ENCODE peak calls at places on chromosomes 13 and 19, in eight cellular contexts. One of them, this sample, is unnamed.

GRCh38 chr19:11268783-11269267 is 6.5 kb upstream of the DOCK6 start:
- DNase-seq in psoas muscle: peak; percentile 61
- DNase-seq in H9: no peak
- DNase-seq in effector memory CD4-positive, alpha-beta T cell: no peak
- DNase-seq in uterus: peak; percentile 85
- DNase-seq in hepatocyte: no peak
- DNase-seq in neural progenitor cell: no peak
- DNase-seq in stomach: peak; percentile 53
- DNase-seq in this sample: no peak

GRCh38 chr19:7783991-7784421 is 21.0 kb downstream of the CLEC4M start:
- DNase-seq in psoas muscle: no peak
- DNase-seq in stomach: no peak
- DNase-seq in effector memory CD4-positive, alpha-beta T cell: no peak
- DNase-seq in neural progenitor cell: no peak
- DNase-seq in hepatocyte: peak; percentile 58
- DNase-seq in uterus: no peak
- DNase-seq in H9: peak; percentile 42
- DNase-seq in this sample: no peak

GRCh38 chr13:98386632-98387031 is 190.3 kb downstream of the STK24 start:
- DNase-seq in effector memory CD4-positive, alpha-beta T cell: no peak
- DNase-seq in hepatocyte: peak; percentile 45
- DNase-seq in H9: no peak
- DNase-seq in stomach: no peak
- DNase-seq in neural progenitor cell: no peak
- DNase-seq in uterus: no peak
- DNase-seq in psoas muscle: no peak
- DNase-seq in this sample: no peak

GRCh38 chr13:110496281-110496680 is 65.2 kb downstream of the RAB20 start:
- DNase-seq in hepatocyte: no peak
- DNase-seq in effector memory CD4-positive, alpha-beta T cell: no peak
- DNase-seq in neural progenitor cell: no peak
- DNase-seq in psoas muscle: no peak
- DNase-seq in uterus: no peak
- DNase-seq in stomach: no peak
- DNase-seq in H9: no peak
- DNase-seq in this sample: no peak

GRCh38 chr13:28396053-28396452 is 98.9 kb downstream of the FLT1 start:
- DNase-seq in stomach: no peak
- DNase-seq in hepatocyte: no peak
- DNase-seq in neural progenitor cell: no peak
- DNase-seq in effector memory CD4-positive, alpha-beta T cell: no peak
- DNase-seq in H9: no peak
- DNase-seq in psoas muscle: no peak
- DNase-seq in uterus: no peak
- DNase-seq in this sample: no peak

GRCh38 chr19:48341006-48341405 is 15.7 kb downstream of the EMP3 start:
- DNase-seq in H9: no peak
- DNase-seq in neural progenitor cell: no peak
- DNase-seq in psoas muscle: peak; percentile 79
- DNase-seq in effector memory CD4-positive, alpha-beta T cell: no peak
- DNase-seq in uterus: no peak
- DNase-seq in hepatocyte: no peak
- DNase-seq in stomach: no peak
- DNase-seq in this sample: no peak

GRCh38 chr19:46611791-46612190 is 10.7 kb downstream of the CALM3 start:
- DNase-seq in effector memory CD4-positive, alpha-beta T cell: no peak
- DNase-seq in uterus: peak; percentile 8
- DNase-seq in stomach: no peak
- DNase-seq in neural progenitor cell: no peak
- DNase-seq in hepatocyte: no peak
- DNase-seq in H9: no peak
- DNase-seq in psoas muscle: no peak
- DNase-seq in this sample: no peak

GRCh38 chr19:17148130-17148529 is 67.0 kb upstream of the USE1 start:
- DNase-seq in stomach: no peak
- DNase-seq in effector memory CD4-positive, alpha-beta T cell: no peak
- DNase-seq in neural progenitor cell: no peak
- DNase-seq in H9: no peak
- DNase-seq in psoas muscle: no peak
- DNase-seq in uterus: no peak
- DNase-seq in hepatocyte: no peak
- DNase-seq in this sample: no peak

GRCh38 chr13:87005511-87005910 is 665.7 kb upstream of the SLITRK5 start:
- DNase-seq in neural progenitor cell: no peak
- DNase-seq in stomach: no peak
- DNase-seq in H9: no peak
- DNase-seq in uterus: no peak
- DNase-seq in effector memory CD4-positive, alpha-beta T cell: no peak
- DNase-seq in hepatocyte: no peak
- DNase-seq in psoas muscle: no peak
- DNase-seq in this sample: no peak

GRCh38 chr19:1295169-1296012 is 9.7 kb downstream of the EFNA2 start:
- DNase-seq in hepatocyte: no peak
- DNase-seq in uterus: no peak
- DNase-seq in H9: peak; percentile 64
- DNase-seq in psoas muscle: no peak
- DNase-seq in stomach: no peak
- DNase-seq in effector memory CD4-positive, alpha-beta T cell: no peak
- DNase-seq in neural progenitor cell: peak; percentile 39
- DNase-seq in this sample: no peak

GRCh38 chr19:15161028-15161984 is 39.5 kb downstream of the NOTCH3 start:
- DNase-seq in H9: no peak
- DNase-seq in stomach: no peak
- DNase-seq in neural progenitor cell: no peak
- DNase-seq in psoas muscle: no peak
- DNase-seq in hepatocyte: no peak
- DNase-seq in effector memory CD4-positive, alpha-beta T cell: no peak
- DNase-seq in uterus: no peak
- DNase-seq in this sample: no peak

GRCh38 chr19:29510701-29511265 is 15.0 kb upstream of the VSTM2B start:
- DNase-seq in hepatocyte: no peak
- DNase-seq in neural progenitor cell: peak; percentile 40
- DNase-seq in uterus: no peak
- DNase-seq in psoas muscle: no peak
- DNase-seq in H9: no peak
- DNase-seq in effector memory CD4-positive, alpha-beta T cell: no peak
- DNase-seq in stomach: no peak
- DNase-seq in this sample: no peak

GRCh38 chr19:18320865-18321728 is 1.8 kb downstream of the LSM4 start:
- DNase-seq in uterus: no peak
- DNase-seq in effector memory CD4-positive, alpha-beta T cell: no peak
- DNase-seq in stomach: peak; percentile 62
- DNase-seq in hepatocyte: peak; percentile 58
- DNase-seq in psoas muscle: no peak
- DNase-seq in neural progenitor cell: no peak
- DNase-seq in H9: no peak
- DNase-seq in this sample: no peak
- H3K4me1 ChIP-seq in uterus: no peaks in the 10 kb centered on the region
- H3K4me1 ChIP-seq in effector memory CD4-positive, alpha-beta T cell: peaks cover 53% of the 10 kb centered on the region
- H3K4me1 ChIP-seq in stomach: peaks cover 61% of the 10 kb centered on the region
- H3K4me1 ChIP-seq in hepatocyte: peaks cover 53% of the 10 kb centered on the region
- H3K4me1 ChIP-seq in psoas muscle: peaks cover 38% of the 10 kb centered on the region
- H3K4me1 ChIP-seq in neural progenitor cell: peaks cover 19% of the 10 kb centered on the region
- H3K4me1 ChIP-seq in H9: peaks cover 8% of the 10 kb centered on the region
- H3K4me1 ChIP-seq in this sample: peaks cover 35% of the 10 kb centered on the region

GRCh38 chr13:40986328-40986856 is 32.7 kb downstream of the ELF1 start:
- DNase-seq in stomach: no peak
- DNase-seq in psoas muscle: no peak
- DNase-seq in hepatocyte: peak; percentile 23
- DNase-seq in H9: no peak
- DNase-seq in effector memory CD4-positive, alpha-beta T cell: no peak
- DNase-seq in neural progenitor cell: no peak
- DNase-seq in uterus: no peak
- DNase-seq in this sample: no peak
- H3K4me1 ChIP-seq in stomach: peaks cover 49% of the 10 kb centered on the region
- H3K4me1 ChIP-seq in psoas muscle: peaks cover 46% of the 10 kb centered on the region
- H3K4me1 ChIP-seq in hepatocyte: peaks cover 31% of the 10 kb centered on the region
- H3K4me1 ChIP-seq in H9: no peaks in the 10 kb centered on the region
- H3K4me1 ChIP-seq in effector memory CD4-positive, alpha-beta T cell: peaks cover 23% of the 10 kb centered on the region
- H3K4me1 ChIP-seq in neural progenitor cell: no peaks in the 10 kb centered on the region
- H3K4me1 ChIP-seq in uterus: peaks cover 4% of the 10 kb centered on the region
- H3K4me1 ChIP-seq in this sample: peaks cover 21% of the 10 kb centered on the region

GRCh38 chr19:45528149-45528743 is 21.0 kb downstream of the VASP start:
- DNase-seq in stomach: no peak
- DNase-seq in effector memory CD4-positive, alpha-beta T cell: no peak
- DNase-seq in neural progenitor cell: peak; percentile 73
- DNase-seq in H9: peak; percentile 83
- DNase-seq in uterus: no peak
- DNase-seq in hepatocyte: peak; percentile 68
- DNase-seq in psoas muscle: no peak
- DNase-seq in this sample: no peak
- H3K4me1 ChIP-seq in stomach: peaks cover 34% of the 10 kb centered on the region
- H3K4me1 ChIP-seq in effector memory CD4-positive, alpha-beta T cell: peaks cover 3% of the 10 kb centered on the region
- H3K4me1 ChIP-seq in neural progenitor cell: peaks cover 7% of the 10 kb centered on the region
- H3K4me1 ChIP-seq in H9: no peaks in the 10 kb centered on the region
- H3K4me1 ChIP-seq in uterus: no peaks in the 10 kb centered on the region
- H3K4me1 ChIP-seq in hepatocyte: peaks cover 4% of the 10 kb centered on the region
- H3K4me1 ChIP-seq in psoas muscle: peaks cover 4% of the 10 kb centered on the region
- H3K4me1 ChIP-seq in this sample: peaks cover 19% of the 10 kb centered on the region

DNA sequence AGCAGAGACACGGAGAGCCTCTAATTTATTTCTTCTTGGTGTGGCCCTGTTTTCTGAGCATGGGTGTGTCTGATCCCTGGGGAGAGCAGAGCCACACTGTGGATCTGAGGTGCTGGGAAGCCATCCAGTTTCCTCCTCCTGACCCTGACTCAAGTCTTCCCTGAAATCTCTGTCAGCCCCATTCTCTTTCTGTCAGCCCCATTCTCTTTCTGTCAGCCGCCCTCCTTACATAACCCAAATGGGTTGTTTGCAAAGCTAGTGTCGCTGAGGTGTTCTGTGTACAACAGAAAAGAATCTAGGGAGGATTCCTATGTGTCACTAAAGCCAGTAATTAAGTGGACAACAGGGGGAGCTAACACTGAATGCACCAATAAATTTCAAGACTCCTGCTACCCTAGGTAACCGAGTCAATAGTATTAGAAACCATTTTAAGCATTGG is 50.2 kb downstream of the LRCH1 start:
- DNase-seq in uterus: no peak
- DNase-seq in neural progenitor cell: peak; percentile 30
- DNase-seq in effector memory CD4-positive, alpha-beta T cell: no peak
- DNase-seq in hepatocyte: no peak
- DNase-seq in psoas muscle: no peak
- DNase-seq in stomach: no peak
- DNase-seq in H9: no peak
- DNase-seq in this sample: no peak
- H3K4me1 ChIP-seq in uterus: peaks cover 14% of the 10 kb centered on the region
- H3K4me1 ChIP-seq in neural progenitor cell: peaks cover 10% of the 10 kb centered on the region
- H3K4me1 ChIP-seq in effector memory CD4-positive, alpha-beta T cell: peaks cover 21% of the 10 kb centered on the region
- H3K4me1 ChIP-seq in hepatocyte: peaks cover 46% of the 10 kb centered on the region
- H3K4me1 ChIP-seq in psoas muscle: peaks cover 28% of the 10 kb centered on the region
- H3K4me1 ChIP-seq in stomach: peaks cover 87% of the 10 kb centered on the region
- H3K4me1 ChIP-seq in H9: peaks cover 3% of the 10 kb centered on the region
- H3K4me1 ChIP-seq in this sample: peaks cover 26% of the 10 kb centered on the region

This sample was measured in esophagus squamous epithelium.